ENCODE peak calls at places on chromosomes 12 and 14, in five cellular contexts. One of them, this sample, is unnamed.

GRCh38 chr14:90388437-90388836 is 8.4 kb upstream of the CALM1 start:
- DNase-seq in body of pancreas: peak
- DNase-seq in OCI-LY7: no peak
- DNase-seq in AG09309: no peak
- DNase-seq in CD8-positive, alpha-beta T cell: no peak
- DNase-seq in this sample: no peak

GRCh38 chr12:6952121-6952859 is 1.1 kb downstream of the PTPN6 start:
- DNase-seq in body of pancreas: no peak
- DNase-seq in OCI-LY7: no peak
- DNase-seq in AG09309: no peak
- DNase-seq in CD8-positive, alpha-beta T cell: no peak
- DNase-seq in this sample: peak

GRCh38 chr14:77556946-77557345 is 58.3 kb upstream of the ISM2 start:
- DNase-seq in body of pancreas: no peak
- DNase-seq in OCI-LY7: no peak
- DNase-seq in AG09309: no peak
- DNase-seq in CD8-positive, alpha-beta T cell: no peak
- DNase-seq in this sample: no peak

GRCh38 chr12:14366211-14366762 is 805 bp downstream of the ATF7IP start:
- DNase-seq in body of pancreas: no peak
- DNase-seq in OCI-LY7: peak
- DNase-seq in AG09309: no peak
- DNase-seq in CD8-positive, alpha-beta T cell: no peak
- DNase-seq in this sample: no peak

GRCh38 chr14:52730708-52731111 is 744 bp downstream of the STYX start:
- DNase-seq in body of pancreas: no peak
- DNase-seq in OCI-LY7: no peak
- DNase-seq in AG09309: no peak
- DNase-seq in CD8-positive, alpha-beta T cell: no peak
- DNase-seq in this sample: no peak

GRCh38 chr12:31444801-31445200 is 118.9 kb upstream of the SINHCAF start:
- DNase-seq in body of pancreas: no peak
- DNase-seq in OCI-LY7: no peak
- DNase-seq in AG09309: no peak
- DNase-seq in CD8-positive, alpha-beta T cell: no peak
- DNase-seq in this sample: no peak

GRCh38 chr12:91441236-91441635 is 258.6 kb upstream of the DCN start:
- DNase-seq in body of pancreas: no peak
- DNase-seq in OCI-LY7: no peak
- DNase-seq in AG09309: no peak
- DNase-seq in CD8-positive, alpha-beta T cell: no peak
- DNase-seq in this sample: no peak

GRCh38 chr12:121958521-121959240 is 40.3 kb downstream of the CFAP251 start:
- DNase-seq in body of pancreas: no peak
- DNase-seq in OCI-LY7: no peak
- DNase-seq in AG09309: no peak
- DNase-seq in CD8-positive, alpha-beta T cell: no peak
- DNase-seq in this sample: no peak

GRCh38 chr12:8011331-8011730 is 21.2 kb upstream of the FOXJ2 start:
- DNase-seq in body of pancreas: no peak
- DNase-seq in OCI-LY7: no peak
- DNase-seq in AG09309: no peak
- DNase-seq in CD8-positive, alpha-beta T cell: no peak
- DNase-seq in this sample: no peak

GRCh38 chr14:87901196-87901595 is 91.8 kb downstream of the GALC start:
- DNase-seq in body of pancreas: no peak
- DNase-seq in OCI-LY7: no peak
- DNase-seq in AG09309: no peak
- DNase-seq in CD8-positive, alpha-beta T cell: no peak
- DNase-seq in this sample: no peak

GRCh38 chr12:50685641-50686040 is 78.3 kb upstream of the ATF1 start:
- DNase-seq in body of pancreas: no peak
- DNase-seq in OCI-LY7: no peak
- DNase-seq in AG09309: no peak
- DNase-seq in CD8-positive, alpha-beta T cell: no peak
- DNase-seq in this sample: no peak

GRCh38 chr12:70197362-70197744 is 45.9 kb upstream of the CNOT2 start:
- DNase-seq in body of pancreas: no peak
- DNase-seq in OCI-LY7: no peak
- DNase-seq in AG09309: no peak
- DNase-seq in CD8-positive, alpha-beta T cell: no peak
- DNase-seq in this sample: no peak

GRCh38 chr12:60539592-60539991 is 943.8 kb downstream of the SLC16A7 start:
- DNase-seq in body of pancreas: no peak
- DNase-seq in OCI-LY7: no peak
- DNase-seq in AG09309: no peak
- DNase-seq in CD8-positive, alpha-beta T cell: no peak
- DNase-seq in this sample: no peak

GRCh38 chr14:67515386-67516079 is 17.6 kb upstream of the PLEKHH1 start:
- DNase-seq in body of pancreas: peak
- DNase-seq in OCI-LY7: peak
- DNase-seq in AG09309: no peak
- DNase-seq in CD8-positive, alpha-beta T cell: peak
- DNase-seq in this sample: no peak

GRCh38 chr14:71532790-71533189 is 399.4 kb upstream of the RGS6 start:
- DNase-seq in body of pancreas: no peak
- DNase-seq in OCI-LY7: no peak
- DNase-seq in AG09309: no peak
- DNase-seq in CD8-positive, alpha-beta T cell: no peak
- DNase-seq in this sample: no peak

GRCh38 chr14:90760591-90761316 is 55.5 kb downstream of the TTC7B start:
- DNase-seq in body of pancreas: no peak
- DNase-seq in OCI-LY7: peak
- DNase-seq in AG09309: no peak
- DNase-seq in CD8-positive, alpha-beta T cell: no peak
- DNase-seq in this sample: no peak

GRCh38 chr12:40970320-40970907 is 217.7 kb upstream of the PDZRN4 start:
- DNase-seq in body of pancreas: no peak
- DNase-seq in OCI-LY7: no peak
- DNase-seq in AG09309: no peak
- DNase-seq in CD8-positive, alpha-beta T cell: no peak
- DNase-seq in this sample: no peak

GRCh38 chr12:89439946-89440345 is 84.7 kb downstream of the GALNT4 start:
- DNase-seq in body of pancreas: no peak
- DNase-seq in OCI-LY7: no peak
- DNase-seq in AG09309: no peak
- DNase-seq in CD8-positive, alpha-beta T cell: no peak
- DNase-seq in this sample: no peak

GRCh38 chr14:99568567-99569560 is 35.1 kb downstream of the CCDC85C start:
- DNase-seq in body of pancreas: no peak
- DNase-seq in OCI-LY7: no peak
- DNase-seq in AG09309: no peak
- DNase-seq in CD8-positive, alpha-beta T cell: no peak
- DNase-seq in this sample: peak

GRCh38 chr14:24271834-24272263 is 452 bp upstream of the RABGGTA start:
- DNase-seq in body of pancreas: no peak
- DNase-seq in OCI-LY7: no peak
- DNase-seq in AG09309: no peak
- DNase-seq in CD8-positive, alpha-beta T cell: no peak
- DNase-seq in this sample: no peak

GRCh38 chr14:28635387-28635786 is 131.2 kb upstream of the FOXG1 start:
- DNase-seq in body of pancreas: no peak
- DNase-seq in OCI-LY7: peak
- DNase-seq in AG09309: no peak
- DNase-seq in CD8-positive, alpha-beta T cell: no peak
- DNase-seq in this sample: no peak

GRCh38 chr12:132280436-132280835 is 49.0 kb downstream of the GALNT9 start:
- DNase-seq in body of pancreas: no peak
- DNase-seq in OCI-LY7: no peak
- DNase-seq in AG09309: no peak
- DNase-seq in CD8-positive, alpha-beta T cell: no peak
- DNase-seq in this sample: peak

GRCh38 chr12:24533953-24534352 is 414.9 kb downstream of the BCAT1 start:
- DNase-seq in body of pancreas: no peak
- DNase-seq in OCI-LY7: no peak
- DNase-seq in AG09309: no peak
- DNase-seq in CD8-positive, alpha-beta T cell: no peak
- DNase-seq in this sample: no peak

DNA sequence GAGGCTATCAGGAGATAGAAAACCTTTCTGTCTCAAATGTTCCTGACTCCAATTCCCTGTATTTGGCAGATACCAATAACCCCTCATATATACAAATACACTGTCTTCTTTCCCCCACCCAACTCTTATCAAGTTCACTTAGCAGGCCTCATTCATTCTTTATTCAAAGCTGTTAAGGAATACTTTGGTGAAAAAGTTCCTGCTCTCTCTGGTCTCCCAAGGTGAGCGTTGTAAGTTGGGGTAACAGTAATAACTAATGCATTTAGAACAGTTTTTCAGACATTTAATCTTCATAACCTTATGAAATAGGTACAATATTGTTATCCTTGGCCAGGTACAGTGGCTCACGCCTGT is 3.9 kb upstream of the GDF11 start:
- DNase-seq in body of pancreas: no peak
- DNase-seq in OCI-LY7: no peak
- DNase-seq in AG09309: no peak
- DNase-seq in CD8-positive, alpha-beta T cell: no peak
- DNase-seq in this sample: no peak
- TF ChIP-seq CTCF in body of pancreas: no peak
- TF ChIP-seq CTCF in OCI-LY7: no peak
- TF ChIP-seq CTCF in AG09309: no peak
- TF ChIP-seq CTCF in CD8-positive, alpha-beta T cell: no peak
- TF ChIP-seq CTCF in this sample: peak

GRCh38 chr14:21039585-21040369 is 2.4 kb upstream of the RNASE7 start:
- DNase-seq in body of pancreas: peak
- DNase-seq in OCI-LY7: peak
- DNase-seq in AG09309: no peak
- DNase-seq in CD8-positive, alpha-beta T cell: no peak
- DNase-seq in this sample: no peak
- TF ChIP-seq CTCF in body of pancreas: no peak
- TF ChIP-seq CTCF in OCI-LY7: peak
- TF ChIP-seq CTCF in AG09309: peak
- TF ChIP-seq CTCF in CD8-positive, alpha-beta T cell: peak
- TF ChIP-seq CTCF in this sample: peak

GRCh38 chr14:69154779-69155178 is 1.9 kb upstream of the DCAF5 start:
- DNase-seq in body of pancreas: peak
- DNase-seq in OCI-LY7: peak
- DNase-seq in AG09309: no peak
- DNase-seq in CD8-positive, alpha-beta T cell: no peak
- DNase-seq in this sample: no peak
- TF ChIP-seq CTCF in body of pancreas: no peak
- TF ChIP-seq CTCF in OCI-LY7: peak
- TF ChIP-seq CTCF in AG09309: no peak
- TF ChIP-seq CTCF in CD8-positive, alpha-beta T cell: no peak
- TF ChIP-seq CTCF in this sample: no peak

GRCh38 chr14:43647302-43647701 is 859.8 kb downstream of the FSCB start:
- DNase-seq in body of pancreas: no peak
- DNase-seq in OCI-LY7: no peak
- DNase-seq in AG09309: no peak
- DNase-seq in CD8-positive, alpha-beta T cell: no peak
- DNase-seq in this sample: no peak
- TF ChIP-seq CTCF in body of pancreas: no peak
- TF ChIP-seq CTCF in OCI-LY7: no peak
- TF ChIP-seq CTCF in AG09309: peak
- TF ChIP-seq CTCF in CD8-positive, alpha-beta T cell: no peak
- TF ChIP-seq CTCF in this sample: no peak

DNA sequence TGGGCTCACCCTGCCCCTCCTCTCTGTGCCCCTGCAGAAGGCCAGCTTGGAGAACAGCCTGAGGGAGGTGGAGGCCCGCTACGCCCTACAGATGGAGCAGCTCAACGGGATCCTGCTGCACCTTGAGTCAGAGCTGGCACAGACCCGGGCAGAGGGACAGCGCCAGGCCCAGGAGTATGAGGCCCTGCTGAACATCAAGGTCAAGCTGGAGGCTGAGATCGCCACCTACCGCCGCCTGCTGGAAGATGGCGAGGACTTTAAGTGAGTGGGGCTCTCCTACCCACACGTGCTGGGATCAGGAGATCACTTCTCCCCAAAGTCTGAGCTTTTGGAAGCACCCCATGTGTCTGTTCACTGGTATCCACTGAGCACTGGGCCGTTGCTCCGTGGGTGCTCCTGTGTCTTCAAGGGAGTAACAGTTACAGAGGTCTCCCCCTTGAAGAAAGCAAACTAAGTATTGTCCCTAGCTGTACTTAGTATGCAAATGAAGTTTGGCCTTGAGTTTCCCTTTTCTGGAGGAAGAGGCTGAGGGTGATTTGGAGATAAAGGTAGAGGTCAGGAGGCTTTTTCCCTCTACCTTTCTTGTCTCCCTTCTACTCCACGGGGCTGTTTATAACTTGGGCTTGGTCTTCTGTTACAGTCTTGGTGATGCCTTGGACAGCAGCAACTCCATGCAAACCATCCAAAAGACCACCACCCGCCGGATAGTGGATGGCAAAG is 3.3 kb downstream of the KRT18 start:
- DNase-seq in body of pancreas: peak
- DNase-seq in OCI-LY7: no peak
- DNase-seq in AG09309: no peak
- DNase-seq in CD8-positive, alpha-beta T cell: no peak
- DNase-seq in this sample: no peak
- TF ChIP-seq CTCF in body of pancreas: peak
- TF ChIP-seq CTCF in OCI-LY7: peak
- TF ChIP-seq CTCF in AG09309: peak
- TF ChIP-seq CTCF in CD8-positive, alpha-beta T cell: no peak
- TF ChIP-seq CTCF in this sample: no peak

DNA sequence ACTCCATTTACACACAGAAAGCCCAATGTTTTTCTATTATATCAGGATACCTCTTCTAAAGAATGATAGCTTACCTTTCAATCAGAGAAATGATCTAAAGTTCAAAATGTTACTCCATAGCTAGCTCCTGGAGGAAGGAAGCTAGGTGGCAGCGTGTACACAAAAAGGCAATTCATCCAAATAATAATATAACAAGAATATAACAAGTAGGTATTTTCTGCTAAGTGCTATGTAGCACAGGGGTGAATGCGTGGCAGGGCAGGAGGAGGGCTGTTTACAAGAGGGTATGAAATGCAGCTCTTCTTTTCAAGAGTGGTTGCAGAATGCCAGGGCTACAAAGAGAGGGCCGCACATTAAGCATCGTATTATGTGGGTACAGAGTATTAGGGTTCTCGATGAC is 663 bp upstream of the SNAPC1 start:
- DNase-seq in body of pancreas: no peak
- DNase-seq in OCI-LY7: no peak
- DNase-seq in AG09309: no peak
- DNase-seq in CD8-positive, alpha-beta T cell: no peak
- DNase-seq in this sample: no peak
- TF ChIP-seq CTCF in body of pancreas: no peak
- TF ChIP-seq CTCF in OCI-LY7: no peak
- TF ChIP-seq CTCF in AG09309: no peak
- TF ChIP-seq CTCF in CD8-positive, alpha-beta T cell: no peak
- TF ChIP-seq CTCF in this sample: peak